ENCODE peak calls at places on chromosomes 16 and 17, in four cellular contexts. One of them, this sample, is unnamed.
A peak's percentile ranks its signal among the peaks of the same experiment; 100 is the strongest.

GRCh38 chr16:67673712-67674580 is 7.3 kb downstream of the C16orf86 start:
- DNase-seq in HepG2: no peak
- DNase-seq in SK-N-SH: peak; percentile 66
- DNase-seq in HCT116: no peak
- DNase-seq in this sample: no peak

GRCh38 chr16:8137581-8137980 is 452.7 kb downstream of the TMEM114 start:
- DNase-seq in HepG2: no peak
- DNase-seq in SK-N-SH: no peak
- DNase-seq in HCT116: no peak
- DNase-seq in this sample: no peak

GRCh38 chr17:57892820-57893595 is 43.2 kb upstream of the MRPS23 start:
- DNase-seq in HepG2: peak; percentile 97
- DNase-seq in SK-N-SH: no peak
- DNase-seq in HCT116: peak; percentile 75
- DNase-seq in this sample: no peak

GRCh38 chr16:29702307-29702706 is 23.3 kb downstream of the QPRT start:
- DNase-seq in HepG2: no peak
- DNase-seq in SK-N-SH: no peak
- DNase-seq in HCT116: no peak
- DNase-seq in this sample: no peak

GRCh38 chr17:35540589-35541404 is 3.3 kb upstream of the SLFN12L start:
- DNase-seq in HepG2: no peak
- DNase-seq in SK-N-SH: no peak
- DNase-seq in HCT116: no peak
- DNase-seq in this sample: no peak

GRCh38 chr17:35791681-35792350 is 3.6 kb downstream of the MMP28 start:
- DNase-seq in HepG2: no peak
- DNase-seq in SK-N-SH: no peak
- DNase-seq in HCT116: no peak
- DNase-seq in this sample: no peak

GRCh38 chr16:19330801-19331484 is 45.4 kb downstream of the CLEC19A start:
- DNase-seq in HepG2: peak; percentile 20
- DNase-seq in SK-N-SH: no peak
- DNase-seq in HCT116: peak; percentile 65
- DNase-seq in this sample: no peak

GRCh38 chr16:88339926-88340754 is 42.6 kb upstream of the ZNF469 start:
- DNase-seq in HepG2: no peak
- DNase-seq in SK-N-SH: no peak
- DNase-seq in HCT116: no peak
- DNase-seq in this sample: no peak

GRCh38 chr17:73420897-73421296 is 109.1 kb upstream of the CDC42EP4 start:
- DNase-seq in HepG2: peak; percentile 42
- DNase-seq in SK-N-SH: peak; percentile 68
- DNase-seq in HCT116: peak; percentile 77
- DNase-seq in this sample: no peak

DNA sequence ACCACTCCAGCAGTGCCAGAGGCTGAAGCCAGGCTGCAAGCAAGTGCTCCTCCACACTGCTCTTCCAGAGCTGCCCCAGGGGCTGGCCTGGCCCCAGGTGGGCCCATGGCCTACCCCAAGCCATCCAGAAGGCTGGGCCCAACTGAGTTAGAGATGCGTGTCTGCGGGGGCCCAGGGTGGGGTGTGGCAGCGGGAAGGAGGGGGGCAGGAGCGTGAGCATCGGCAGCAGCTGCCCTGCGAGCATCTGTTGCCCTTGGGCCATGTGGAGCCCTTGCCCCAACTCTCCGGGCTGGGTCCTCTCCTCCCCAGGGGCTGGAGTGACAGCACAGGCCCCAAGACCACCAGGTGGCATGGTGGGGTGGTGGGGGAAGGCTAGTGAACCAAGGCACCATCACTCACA is 7.3 kb upstream of the SREBF1 start:
- DNase-seq in HepG2: no peak
- DNase-seq in SK-N-SH: peak; percentile 28
- DNase-seq in HCT116: no peak
- DNase-seq in this sample: no peak
- TF ChIP-seq SIN3A in HepG2: no peak
- TF ChIP-seq SIN3A in SK-N-SH: no peak
- TF ChIP-seq SIN3A in HCT116: no peak
- TF ChIP-seq SIN3A in this sample: no peak

GRCh38 chr16:4433228-4433627 is 7.6 kb downstream of the DNAJA3 start:
- DNase-seq in HepG2: no peak
- DNase-seq in SK-N-SH: no peak
- DNase-seq in HCT116: no peak
- DNase-seq in this sample: no peak
- TF ChIP-seq CTCF in HepG2: no peak
- TF ChIP-seq CTCF in SK-N-SH: no peak
- TF ChIP-seq CTCF in HCT116: no peak
- TF ChIP-seq CTCF in this sample: no peak

GRCh38 chr17:18362509-18363020 is 785 bp downstream of the SHMT1 start:
- DNase-seq in HepG2: peak; percentile 76
- DNase-seq in SK-N-SH: peak; percentile 70
- DNase-seq in HCT116: no peak
- DNase-seq in this sample: no peak

GRCh38 chr17:18364166-18364565 is 816 bp upstream of the SHMT1 start:
- DNase-seq in HepG2: no peak
- DNase-seq in SK-N-SH: no peak
- DNase-seq in HCT116: no peak
- DNase-seq in this sample: no peak

GRCh38 chr17:18360518-18360917 is 2.8 kb downstream of the SHMT1 start:
- DNase-seq in HepG2: no peak
- DNase-seq in SK-N-SH: no peak
- DNase-seq in HCT116: no peak
- DNase-seq in this sample: no peak

GRCh38 chr17:18363021-18363941 is at the start of gene SHMT1:
- DNase-seq in HepG2: peak; percentile 90
- DNase-seq in SK-N-SH: peak; percentile 98
- DNase-seq in HCT116: peak; percentile 82
- DNase-seq in this sample: peak; percentile 45

DNA sequence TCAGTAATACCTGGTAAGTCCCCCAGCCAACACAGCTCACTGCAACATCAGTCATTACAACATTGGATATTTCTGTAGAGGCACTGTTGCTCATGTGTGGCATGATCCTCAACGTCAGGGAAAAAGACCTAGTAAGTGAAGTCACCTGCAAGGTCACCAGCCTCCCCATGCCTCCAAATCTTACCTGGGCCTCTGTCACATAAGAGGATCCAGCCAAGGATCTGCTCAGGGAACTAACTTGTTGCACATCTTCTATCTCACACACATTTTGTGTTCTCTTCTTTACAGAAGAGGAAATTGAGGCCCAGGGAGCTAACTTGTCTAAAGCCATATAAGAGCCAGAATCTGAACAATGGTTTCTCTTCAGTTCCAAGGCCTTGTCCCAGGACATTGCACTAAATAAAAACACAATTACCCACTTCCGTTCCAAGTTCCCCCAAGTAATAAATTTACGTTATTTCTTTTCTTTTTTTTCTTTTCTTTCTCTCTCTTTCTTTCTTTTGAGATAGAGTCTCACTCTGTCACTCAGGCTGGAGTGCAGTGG is 1.4 kb downstream of the SHMT1 start:
- DNase-seq in HepG2: no peak
- DNase-seq in SK-N-SH: no peak
- DNase-seq in HCT116: no peak
- DNase-seq in this sample: no peak
- TF ChIP-seq SIN3A in HepG2: no peak
- TF ChIP-seq SIN3A in SK-N-SH: no peak
- TF ChIP-seq SIN3A in HCT116: no peak
- TF ChIP-seq SIN3A in this sample: no peak

DNA sequence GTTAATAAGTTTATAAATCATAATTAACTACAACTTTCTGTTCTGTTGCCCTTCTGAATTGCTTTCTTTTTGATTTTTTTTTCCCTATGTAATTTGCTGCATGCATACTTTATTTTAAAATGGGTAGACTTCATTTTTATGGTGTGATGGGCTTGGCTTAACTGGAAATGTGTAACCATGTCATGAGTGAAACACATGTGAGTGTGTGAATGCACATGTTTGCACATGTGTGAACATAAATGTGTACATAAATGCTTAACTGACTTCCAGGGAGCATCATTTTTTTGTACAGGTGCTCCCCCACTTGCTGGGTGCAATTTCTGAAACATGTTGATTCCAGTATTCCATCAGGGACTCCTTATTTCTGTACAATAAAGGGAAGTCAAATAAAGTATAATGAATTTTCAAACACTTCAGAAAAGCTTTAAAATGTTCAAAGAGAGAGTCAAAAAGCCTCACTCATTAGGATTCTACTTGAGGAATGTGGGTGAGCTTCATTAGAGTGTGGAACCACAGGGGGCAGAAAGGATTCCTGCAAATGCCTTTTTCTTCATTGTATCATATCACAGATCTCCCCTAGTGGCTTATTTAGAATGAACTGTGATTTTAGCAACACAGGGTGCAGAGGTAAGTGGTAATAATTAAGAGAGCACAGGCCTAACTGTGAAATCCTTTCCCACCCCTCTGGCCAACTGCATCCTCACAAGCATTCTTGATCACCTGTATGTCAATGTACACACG is 31.7 kb upstream of the CDH11 start:
- DNase-seq in HepG2: no peak
- DNase-seq in SK-N-SH: no peak
- DNase-seq in HCT116: no peak
- DNase-seq in this sample: no peak
- TF ChIP-seq CTCF in HepG2: no peak
- TF ChIP-seq CTCF in SK-N-SH: no peak
- TF ChIP-seq CTCF in HCT116: no peak
- TF ChIP-seq CTCF in this sample: no peak

This sample was measured in Panc1.